ENCODE peak calls at places on chromosomes 3 and 15, in five cellular contexts. K, U, J, N and M are unnamed samples.

GRCh38 chr3:81195483-81195882 is 566.0 kb downstream of the GBE1 start:
- DNase-seq in U (no peak), N (no peak), K (no peak), J (no peak), M (no peak)

GRCh38 chr3:160601288-160601687 is 35.9 kb upstream of the KPNA4 start:
- DNase-seq in U (no peak), N (no peak), K (no peak), J (no peak), M (no peak)

GRCh38 chr3:100099621-100100020 is 14.7 kb downstream of the FILIP1L start:
- DNase-seq in J (no peak), K (no peak), N (no peak), U (no peak), M (no peak)

GRCh38 chr15:83339396-83339795 is 54.9 kb upstream of the BNC1 start:
- DNase-seq in U (no peak), K (no peak), J (no peak), N (no peak), M (no peak)

GRCh38 chr15:31313223-31313622 is 13.4 kb upstream of the KLF13 start:
- DNase-seq in N (no peak), U (no peak), K (no peak), J (no peak), M (no peak)

GRCh38 chr3:42024578-42025387 is 62.9 kb upstream of the ULK4 start:
- DNase-seq in J (peak), U (no peak), N (no peak), K (no peak), M (no peak)

GRCh38 chr3:169575381-169575780 is 88.1 kb downstream of the MECOM start:
- DNase-seq in J (no peak), N (no peak), K (no peak), U (no peak), M (no peak)

GRCh38 chr15:30919877-30920550 is 16.3 kb downstream of the FAN1 start:
- DNase-seq in N (no peak), U (no peak), J (no peak), K (no peak), M (no peak)

GRCh38 chr15:89423981-89424380 is 72.4 kb downstream of the RHCG start:
- DNase-seq in J (no peak), K (no peak), N (no peak), U (no peak), M (no peak)

GRCh38 chr3:56758539-56758981 is 43.2 kb downstream of the ARHGEF3 start:
- DNase-seq in U (no peak), J (no peak), K (no peak), N (peak), M (peak)

GRCh38 chr3:20324664-20325478 is 138.9 kb upstream of the SGO1 start:
- DNase-seq in U (no peak), N (no peak), K (no peak), J (no peak), M (peak)

GRCh38 chr3:5058463-5058862 is 63.6 kb upstream of the ARL8B start:
- DNase-seq in U (no peak), N (no peak), J (no peak), K (no peak), M (no peak)

GRCh38 chr15:68967948-68968347 is 37.6 kb downstream of the SPESP1 start:
- DNase-seq in K (no peak), U (no peak), J (no peak), N (no peak), M (no peak)

GRCh38 chr3:57086201-57086600 is 25.7 kb downstream of the SPATA12 start:
- DNase-seq in J (no peak), K (no peak), U (no peak), N (no peak), M (no peak)

GRCh38 chr15:69457304-69458280 is 5.0 kb downstream of the RPLP1 start:
- DNase-seq in J (no peak), N (no peak), K (no peak), U (no peak), M (no peak)

GRCh38 chr3:192816274-192816853 is 89.0 kb upstream of the FGF12 start:
- DNase-seq in U (no peak), N (no peak), J (no peak), K (no peak), M (no peak)

GRCh38 chr3:32700244-32700643 is 15.3 kb downstream of the CNOT10 start:
- DNase-seq in J (no peak), U (no peak), N (no peak), K (no peak), M (no peak)

GRCh38 chr3:15292765-15293522 is 39.4 kb downstream of the SH3BP5 start:
- DNase-seq in N (no peak), U (no peak), K (no peak), J (no peak), M (no peak)

GRCh38 chr15:76172782-76173181 is 113.0 kb downstream of the TMEM266 start:
- DNase-seq in J (no peak), N (no peak), U (no peak), K (no peak), M (no peak)

GRCh38 chr15:71219646-71220045 is 104.4 kb downstream of the THSD4 start:
- DNase-seq in K (no peak), J (no peak), N (no peak), U (no peak), M (no peak)

GRCh38 chr3:29137601-29138000 is 143.3 kb upstream of the RBMS3 start:
- DNase-seq in U (no peak), K (no peak), J (no peak), N (no peak), M (no peak)

GRCh38 chr15:80834906-80835305 is 55.7 kb downstream of the CEMIP start:
- DNase-seq in K (no peak), N (no peak), J (no peak), U (no peak), M (no peak)

GRCh38 chr3:161523916-161524315 is 27.3 kb downstream of the OTOL1 start:
- DNase-seq in U (no peak), J (no peak), K (no peak), N (no peak), M (no peak)

GRCh38 chr3:141410408-141410807 is 42.1 kb downstream of the ZBTB38 start:
- DNase-seq in U (no peak), J (no peak), N (no peak), K (no peak), M (no peak)

GRCh38 chr3:89847955-89848354 is 740.5 kb downstream of the EPHA3 start:
- DNase-seq in J (no peak), N (no peak), K (no peak), U (no peak), M (no peak)

GRCh38 chr3:37453393-37454391 is 279.3 kb upstream of the LRRFIP2 start:
- DNase-seq in K (peak), U (peak), J (peak), N (no peak), M (no peak)

DNA sequence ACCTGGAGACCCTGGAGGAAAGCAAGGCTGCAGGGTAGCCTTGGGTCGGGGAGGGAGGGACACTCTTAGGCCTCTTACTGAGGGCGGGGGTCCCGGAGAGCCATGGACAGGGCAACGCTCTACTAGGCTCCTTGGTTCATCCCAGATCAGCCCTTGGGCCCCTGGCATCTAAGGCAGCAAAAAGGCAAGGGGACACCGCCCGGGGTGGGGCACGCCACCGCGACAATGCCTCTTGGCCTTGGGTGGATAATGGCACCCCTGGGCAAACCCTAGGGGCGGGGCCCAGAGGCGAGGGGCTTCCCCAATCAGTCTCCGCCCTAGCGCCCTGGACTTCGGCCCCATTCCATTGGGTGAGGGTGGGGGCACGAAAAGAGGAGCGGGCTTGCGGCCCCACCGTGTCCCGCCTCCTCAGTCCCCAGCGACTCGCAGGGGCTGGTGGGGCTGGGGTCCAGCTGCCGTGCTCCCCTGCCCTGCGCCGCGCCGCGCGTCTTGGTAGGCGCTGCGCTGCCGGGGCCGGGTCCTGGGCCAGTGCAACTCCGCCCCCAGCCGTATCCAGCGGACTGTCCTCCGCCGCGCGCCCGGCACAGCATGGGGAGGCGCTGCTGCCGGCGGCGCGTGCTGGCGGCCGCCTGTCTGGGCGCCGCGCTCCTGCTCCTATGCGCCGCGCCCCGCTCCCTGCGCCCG is at the start of gene CHST13:
- DNase-seq in K (peak), J (peak), N (no peak), U (no peak), M (no peak)
- TF ChIP-seq CTCF in K (no peak), J (no peak), N (no peak), U (no peak), M (no peak)

DNA sequence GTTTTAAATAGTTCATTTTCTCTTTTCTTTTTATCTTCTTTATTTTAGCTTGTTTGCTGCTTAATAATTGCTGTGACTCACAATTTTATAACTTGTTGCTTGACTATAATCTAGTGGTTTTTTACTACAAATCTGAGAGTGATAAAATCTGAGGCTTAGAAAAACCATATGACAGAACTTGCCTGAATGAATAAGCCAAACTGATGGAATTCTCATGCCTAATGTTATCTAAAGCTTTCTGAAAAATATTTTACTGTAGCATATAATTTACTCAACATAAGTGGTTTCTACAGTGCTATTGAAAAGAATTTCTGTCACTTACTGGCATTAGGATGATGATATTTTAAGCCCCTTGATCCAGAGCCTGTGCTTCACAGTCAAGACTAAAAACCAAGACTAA is 175.1 kb downstream of the VGLL3 start:
- DNase-seq in U (no peak), K (no peak), N (no peak), J (no peak), M (no peak)
- TF ChIP-seq CTCF in U (no peak), K (no peak), N (no peak), J (no peak), M (no peak)

GRCh38 chr3:52892625-52893311 is 4.6 kb downstream of the STIMATE start:
- DNase-seq in U (no peak), J (no peak), K (no peak), N (peak), M (peak)
- TF ChIP-seq CTCF in U (no peak), J (no peak), K (no peak), N (no peak), M (no peak)

DNA sequence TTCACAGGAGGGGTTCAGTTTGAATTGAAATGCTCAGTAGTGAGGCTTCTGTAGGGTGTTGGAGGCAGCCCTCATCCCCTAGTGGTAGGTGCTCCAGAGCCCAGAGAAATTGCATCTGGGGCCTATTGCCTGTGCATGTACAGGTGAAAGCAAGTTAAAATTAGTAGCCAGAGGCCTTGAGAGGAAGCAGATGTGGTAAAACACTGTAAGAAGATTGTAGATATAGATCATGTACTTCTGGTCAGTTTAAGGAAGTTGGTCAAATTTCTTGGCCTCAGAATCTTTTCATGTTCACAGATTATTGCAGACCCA is 34.6 kb downstream of the IGSF10 start:
- DNase-seq in K (no peak), N (peak), J (no peak), U (no peak), M (peak)
- TF ChIP-seq CTCF in K (no peak), N (no peak), J (no peak), U (no peak), M (no peak)

DNA sequence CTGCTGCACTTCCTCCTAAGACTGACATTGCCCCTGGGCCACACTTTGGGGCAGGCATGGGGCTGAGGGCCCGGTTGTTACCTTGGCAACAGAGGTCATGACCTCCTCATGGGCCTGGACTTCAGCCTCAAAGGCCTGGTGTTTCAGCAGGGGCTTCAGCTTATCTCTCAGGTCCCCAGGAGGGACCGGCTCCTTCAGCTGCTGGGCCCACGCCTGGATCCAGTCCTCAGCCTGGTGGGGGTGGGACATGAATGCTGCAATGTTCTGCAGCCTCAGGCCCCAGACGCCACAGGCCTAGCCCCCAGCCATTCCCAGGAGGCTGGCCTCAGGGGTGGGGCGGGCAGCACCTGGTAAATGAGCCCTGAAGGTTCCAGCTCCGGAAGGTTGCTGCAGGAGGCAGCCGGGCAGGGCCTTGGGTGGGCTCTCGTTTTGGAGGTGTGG is 27.6 kb downstream of the SPTBN5 start:
- DNase-seq in K (no peak), U (no peak), J (no peak), N (no peak), M (no peak)
- TF ChIP-seq CTCF in K (no peak), U (no peak), J (no peak), N (no peak), M (no peak)

GRCh38 chr3:25894101-25894500 is 104.2 kb downstream of the OXSM start:
- DNase-seq in U (no peak), N (no peak), J (no peak), K (no peak), M (no peak)

GRCh38 chr3:25895031-25895430 is 105.1 kb downstream of the OXSM start:
- DNase-seq in J (no peak), N (no peak), K (no peak), U (no peak), M (no peak)

GRCh38 chr3:25895443-25895842 is 105.6 kb downstream of the OXSM start:
- DNase-seq in K (no peak), U (no peak), N (no peak), J (no peak), M (no peak)

GRCh38 chr3:25899352-25900101 is 109.6 kb downstream of the OXSM start:
- DNase-seq in U (no peak), J (no peak), N (no peak), K (no peak), M (no peak)

GRCh38 chr3:25897019-25897418 is 107.1 kb downstream of the OXSM start:
- DNase-seq in K (no peak), J (peak), U (no peak), N (peak), M (peak)
- TF ChIP-seq CTCF in K (no peak), J (peak), U (no peak), N (peak), M (peak)

GRCh38 chr3:123328851-123329635 is 119.8 kb downstream of the ADCY5 start:
- DNase-seq in N (peak), K (peak), U (peak), J (peak), M (peak)
- TF ChIP-seq CTCF in N (peak), K (peak), U (peak), J (peak), M (peak)

GRCh38 chr3:43882976-43883680 is 192.4 kb downstream of the ABHD5 start:
- DNase-seq in K (no peak), U (no peak), J (no peak), N (no peak), M (no peak)

GRCh38 chr3:43883729-43884396 is 193.1 kb downstream of the ABHD5 start:
- DNase-seq in N (no peak), K (peak), J (no peak), U (no peak), M (no peak)

GRCh38 chr3:43876648-43877047 is 185.9 kb downstream of the ABHD5 start:
- DNase-seq in U (no peak), J (no peak), N (no peak), K (no peak), M (no peak)

GRCh38 chr3:43874290-43874689 is 183.6 kb downstream of the ABHD5 start:
- DNase-seq in J (no peak), K (no peak), U (no peak), N (no peak), M (no peak)

GRCh38 chr3:43879166-43879565 is 188.4 kb downstream of the ABHD5 start:
- DNase-seq in N (peak), U (no peak), K (no peak), J (peak), M (peak)
- TF ChIP-seq CTCF in N (peak), U (peak), K (no peak), J (peak), M (peak)

GRCh38 chr3:182389041-182389815 is 404.1 kb upstream of the ATP11B start:
- DNase-seq in N (no peak), U (no peak), K (no peak), J (no peak), M (no peak)
- TF ChIP-seq CTCF in N (no peak), U (no peak), K (no peak), J (no peak), M (no peak)